ENCODE peak calls at places on chromosomes 12 and 14, in seven cellular contexts. J, B, H, N, E, Q and S are unnamed samples.

GRCh38 chr12:79373896-79374499 is 316.8 kb downstream of the PAWR start:
- DNase-seq in J (peak; percentile 41), H (no peak), B (no peak), N (peak; percentile 35), E (peak; percentile 6), Q (no peak), S (peak; percentile 45)

GRCh38 chr12:75446857-75447256 is 33.7 kb upstream of the GLIPR1 start:
- DNase-seq in H (no peak), E (no peak), B (no peak), Q (no peak), N (no peak), J (peak; percentile 7), S (no peak)

GRCh38 chr12:113161415-113162016 is 12.0 kb downstream of the CFAP73 start:
- DNase-seq in B (no peak), E (peak; percentile 55), Q (no peak), H (no peak), N (no peak), J (peak; percentile 48), S (peak; percentile 97)

GRCh38 chr12:132550830-132551229 is 59.6 kb downstream of the LRCOL1 start:
- DNase-seq in Q (no peak), B (no peak), H (no peak), J (no peak), N (no peak), E (no peak), S (no peak)

GRCh38 chr12:50557421-50557820 is 52.6 kb downstream of the DIP2B start:
- DNase-seq in N (no peak), H (no peak), Q (no peak), E (no peak), J (no peak), B (no peak), S (no peak)

GRCh38 chr12:10033783-10034381 is 3.4 kb downstream of the CLEC9A start:
- DNase-seq in B (no peak), N (no peak), Q (no peak), E (no peak), H (no peak), J (no peak), S (no peak)

GRCh38 chr12:9615420-9616135 is 7.9 kb upstream of the KLRB1 start:
- DNase-seq in J (no peak), B (no peak), H (no peak), N (no peak), Q (no peak), E (peak; percentile 89), S (no peak)

GRCh38 chr14:76953196-76953945 is 75.1 kb downstream of the IRF2BPL start:
- DNase-seq in N (no peak), H (no peak), B (peak; percentile 17), Q (no peak), J (peak; percentile 90), E (peak; percentile 77), S (no peak)

GRCh38 chr12:48351022-48351708 is 446 bp upstream of the ZNF641 start:
- DNase-seq in N (peak; percentile 62), J (peak; percentile 28), B (peak; percentile 54), Q (no peak), H (no peak), E (no peak), S (no peak)

GRCh38 chr12:1518763-1519516 is 75.4 kb downstream of the FBXL14 start:
- DNase-seq in N (peak; percentile 14), J (no peak), E (no peak), Q (peak; percentile 32), B (no peak), H (no peak), S (no peak)

GRCh38 chr14:68420354-68420753 is 372.5 kb downstream of the ZFP36L1 start:
- DNase-seq in J (no peak), N (no peak), Q (no peak), H (no peak), B (no peak), E (no peak), S (no peak)

GRCh38 chr14:32366256-32366655 is 37.2 kb downstream of the AKAP6 start:
- DNase-seq in J (no peak), H (no peak), E (no peak), Q (no peak), B (no peak), N (no peak), S (peak; percentile 41)

GRCh38 chr12:128455849-128456248 is 188.9 kb downstream of the TMEM132C start:
- DNase-seq in H (no peak), N (no peak), Q (no peak), E (no peak), B (no peak), J (no peak), S (no peak)

GRCh38 chr12:89566615-89567014 is 40.8 kb upstream of the POC1B start:
- DNase-seq in B (no peak), Q (no peak), H (no peak), J (no peak), E (peak; percentile 19), N (no peak), S (no peak)

GRCh38 chr12:95641299-95641947 is 90.1 kb upstream of the USP44 start:
- DNase-seq in J (no peak), E (no peak), H (no peak), N (no peak), Q (no peak), B (no peak), S (no peak)

GRCh38 chr14:70856851-70857498 is 47.7 kb upstream of the MAP3K9 start:
- DNase-seq in E (peak; percentile 81), B (no peak), J (no peak), H (no peak), N (no peak), Q (no peak), S (no peak)

GRCh38 chr12:52672321-52672933 is 7.8 kb downstream of the KRT1 start:
- DNase-seq in H (no peak), E (no peak), Q (no peak), B (no peak), J (no peak), N (no peak), S (no peak)

GRCh38 chr12:113222730-113223531 is 1.7 kb downstream of the TPCN1 start:
- DNase-seq in H (no peak), N (peak; percentile 75), Q (no peak), B (no peak), J (peak; percentile 74), E (peak; percentile 39), S (no peak)

GRCh38 chr12:93825501-93825888 is 148.3 kb downstream of the CRADD start:
- DNase-seq in H (no peak), J (no peak), E (no peak), Q (no peak), N (no peak), B (no peak), S (no peak)

GRCh38 chr12:24408305-24408704 is 458.8 kb upstream of the SOX5 start:
- DNase-seq in N (no peak), H (no peak), J (no peak), E (no peak), Q (no peak), B (no peak), S (no peak)

GRCh38 chr14:92433407-92433806 is 80.2 kb upstream of the RIN3 start:
- DNase-seq in Q (no peak), H (no peak), J (no peak), N (no peak), E (no peak), B (no peak), S (no peak)

GRCh38 chr14:91496790-91497189 is 13.3 kb downstream of the PPP4R3A start:
- DNase-seq in N (no peak), Q (no peak), B (no peak), E (no peak), J (no peak), H (no peak), S (no peak)

GRCh38 chr12:3551386-3551785 is 60.4 kb downstream of the PRMT8 start:
- DNase-seq in Q (no peak), B (no peak), N (no peak), E (no peak), J (no peak), H (no peak), S (no peak)

GRCh38 chr12:61272441-61272840 is 987.8 kb upstream of the USP15 start:
- DNase-seq in H (no peak), N (no peak), E (no peak), Q (no peak), B (no peak), J (no peak), S (no peak)

GRCh38 chr14:21924479-21924878 is 250.9 kb upstream of the OR4E1 start:
- DNase-seq in N (no peak), E (peak; percentile 92), Q (peak; percentile 71), J (no peak), H (no peak), B (peak; percentile 66), S (no peak)

GRCh38 chr14:73785834-73786631 is 65.6 kb upstream of the PTGR2 start:
- DNase-seq in B (peak; percentile 89), J (peak; percentile 60), Q (peak; percentile 83), H (peak; percentile 36), N (peak; percentile 32), E (peak; percentile 88), S (peak; percentile 24)

GRCh38 chr14:87863047-87863446 is 129.9 kb downstream of the GALC start:
- DNase-seq in N (no peak), J (no peak), Q (no peak), H (no peak), E (no peak), B (no peak), S (no peak)

GRCh38 chr14:69152181-69152943 is 557 bp downstream of the DCAF5 start:
- DNase-seq in E (peak; percentile 88), B (peak; percentile 53), H (peak; percentile 71), J (no peak), N (peak; percentile 44), Q (peak; percentile 68), S (peak; percentile 57)

GRCh38 chr12:15984097-15984800 is 73.1 kb downstream of the DERA start:
- DNase-seq in N (no peak), B (no peak), J (no peak), Q (no peak), H (no peak), E (no peak), S (no peak)

GRCh38 chr12:23352670-23353069 is 596.8 kb downstream of the SOX5 start:
- DNase-seq in J (no peak), Q (no peak), E (no peak), H (no peak), B (no peak), N (no peak), S (no peak)

GRCh38 chr14:54935958-54936357 is 33.3 kb upstream of the GCH1 start:
- DNase-seq in N (no peak), E (no peak), H (no peak), B (no peak), J (no peak), Q (no peak), S (no peak)

GRCh38 chr12:106924458-106924857 is 31.2 kb upstream of the TMEM263 start:
- DNase-seq in J (no peak), H (no peak), E (no peak), Q (no peak), N (no peak), B (no peak), S (no peak)

GRCh38 chr12:77572371-77572770 is 258.3 kb upstream of the NAV3 start:
- DNase-seq in N (no peak), J (no peak), H (no peak), Q (no peak), B (no peak), E (no peak), S (no peak)

GRCh38 chr14:55730602-55731001 is 150.6 kb downstream of the KTN1 start:
- DNase-seq in B (no peak), H (peak; percentile 45), J (no peak), E (no peak), Q (no peak), N (peak; percentile 15), S (peak; percentile 80)

GRCh38 chr12:50764861-50765324 is 992 bp downstream of the ATF1 start:
- DNase-seq in J (peak; percentile 58), B (no peak), N (peak; percentile 54), Q (no peak), H (peak; percentile 41), E (peak; percentile 76), S (no peak)